ENCODE peak calls at places on chromosome 14, in seven cellular contexts. L is HFF-Myc; O is fibroblast of gingiva; S is right lobe of liver; F is stromal cell of bone marrow; G is heart left ventricle; M is activated CD4-positive, alpha-beta T cell treated with anti-CD3 and anti-CD28 coated beads, Interleukin-2, amount 50 U/mL, for 1 hour. P is an unnamed sample.

GRCh38 chr14:94485944-94486841 is 10.2 kb upstream of the SERPINA9 start:
- DNase-seq in L (peak; percentile 10), O (peak; percentile 60), S (peak; percentile 68), F (peak; percentile 30), G (peak; percentile 19), M (peak; percentile 36), P (peak; percentile 36)

GRCh38 chr14:96053600-96054381 is 14.6 kb downstream of the C14orf132 start:
- DNase-seq in L (peak; percentile 79), O (peak; percentile 89), S (no peak), F (peak; percentile 99), G (peak; percentile 82), M (no peak), P (no peak)

GRCh38 chr14:92494512-92494911 is 19.1 kb upstream of the RIN3 start:
- DNase-seq in L (no peak), O (no peak), S (no peak), F (no peak), G (no peak), M (no peak), P (no peak)

GRCh38 chr14:101796479-101796878 is 35.0 kb downstream of the PPP2R5C start:
- DNase-seq in L (no peak), O (no peak), S (no peak), F (no peak), G (no peak), M (no peak), P (no peak)

GRCh38 chr14:56874375-56874774 is 64.1 kb upstream of the OTX2 start:
- DNase-seq in L (no peak), O (no peak), S (no peak), F (no peak), G (no peak), M (no peak), P (no peak)

GRCh38 chr14:48035836-48036235 is 360.4 kb upstream of the MDGA2 start:
- DNase-seq in L (no peak), O (no peak), S (no peak), F (no peak), G (no peak), M (no peak), P (no peak)

GRCh38 chr14:69133206-69134125 is 19.5 kb downstream of the DCAF5 start:
- DNase-seq in L (no peak), O (peak; percentile 65), S (no peak), F (peak; percentile 67), G (no peak), M (no peak), P (no peak)

GRCh38 chr14:93207468-93208308 is 632 bp downstream of the UBR7 start:
- DNase-seq in L (no peak), O (peak; percentile 49), S (no peak), F (no peak), G (peak; percentile 66), M (no peak), P (no peak)

GRCh38 chr14:77903233-77903632 is 103.3 kb downstream of the ADCK1 start:
- DNase-seq in L (peak; percentile 85), O (no peak), S (no peak), F (no peak), G (no peak), M (no peak), P (no peak)

GRCh38 chr14:86944434-86944833 is 1048.5 kb downstream of the GALC start:
- DNase-seq in L (no peak), O (no peak), S (no peak), F (no peak), G (no peak), M (no peak), P (no peak)

GRCh38 chr14:105430535-105430934 is 10.9 kb downstream of the MTA1 start:
- DNase-seq in L (peak; percentile 22), O (peak; percentile 74), S (no peak), F (no peak), G (no peak), M (no peak), P (no peak)

GRCh38 chr14:95275507-95275906 is 44.2 kb downstream of the CLMN start:
- DNase-seq in L (no peak), O (no peak), S (no peak), F (no peak), G (no peak), M (no peak), P (no peak)

GRCh38 chr14:81936902-81937301 is 403.2 kb upstream of the SEL1L start:
- DNase-seq in L (no peak), O (no peak), S (no peak), F (no peak), G (no peak), M (no peak), P (no peak)

GRCh38 chr14:98949506-98950135 is 322.4 kb downstream of the BCL11B start:
- DNase-seq in L (no peak), O (no peak), S (no peak), F (no peak), G (no peak), M (no peak), P (no peak)